ENCODE peak calls at places on chromosomes 1 and 21, in nine cellular contexts. One of them, this sample, is unnamed.

GRCh38 chr1:96075704-96076455 is 645.7 kb upstream of the PTBP2 start:
- DNase-seq in lung: no peak
- DNase-seq in aorta: no peak
- DNase-seq in AG04450: no peak
- DNase-seq in RWPE1: peak
- DNase-seq in cardiac muscle cell: no peak
- DNase-seq in Panc1: no peak
- DNase-seq in GM23338: no peak
- DNase-seq in H9: no peak
- DNase-seq in this sample: no peak

GRCh38 chr1:192979542-192979941 is 79.6 kb downstream of the UCHL5 start:
- DNase-seq in lung: no peak
- DNase-seq in aorta: no peak
- DNase-seq in AG04450: no peak
- DNase-seq in RWPE1: no peak
- DNase-seq in cardiac muscle cell: no peak
- DNase-seq in Panc1: no peak
- DNase-seq in GM23338: no peak
- DNase-seq in H9: no peak
- DNase-seq in this sample: no peak

GRCh38 chr21:31893841-31894240 is 21.0 kb downstream of the HUNK start:
- DNase-seq in lung: no peak
- DNase-seq in aorta: no peak
- DNase-seq in AG04450: no peak
- DNase-seq in RWPE1: no peak
- DNase-seq in cardiac muscle cell: no peak
- DNase-seq in Panc1: no peak
- DNase-seq in GM23338: no peak
- DNase-seq in H9: no peak
- DNase-seq in this sample: no peak

GRCh38 chr21:40053007-40053406 is 185.8 kb downstream of the PCP4 start:
- DNase-seq in lung: no peak
- DNase-seq in aorta: peak
- DNase-seq in AG04450: no peak
- DNase-seq in RWPE1: no peak
- DNase-seq in cardiac muscle cell: no peak
- DNase-seq in Panc1: no peak
- DNase-seq in GM23338: no peak
- DNase-seq in H9: no peak
- DNase-seq in this sample: peak

GRCh38 chr1:114333670-114334069 is 177.3 kb downstream of the TRIM33 start:
- DNase-seq in lung: no peak
- DNase-seq in aorta: no peak
- DNase-seq in AG04450: no peak
- DNase-seq in RWPE1: no peak
- DNase-seq in cardiac muscle cell: no peak
- DNase-seq in Panc1: no peak
- DNase-seq in GM23338: no peak
- DNase-seq in H9: no peak
- DNase-seq in this sample: no peak

GRCh38 chr1:235073331-235073967 is 55.2 kb downstream of the TOMM20 start:
- DNase-seq in lung: peak
- DNase-seq in aorta: peak
- DNase-seq in AG04450: no peak
- DNase-seq in RWPE1: no peak
- DNase-seq in cardiac muscle cell: no peak
- DNase-seq in Panc1: no peak
- DNase-seq in GM23338: no peak
- DNase-seq in H9: no peak
- DNase-seq in this sample: no peak

GRCh38 chr1:21707891-21708290 is 38.7 kb upstream of the RAP1GAP start:
- DNase-seq in lung: no peak
- DNase-seq in aorta: no peak
- DNase-seq in AG04450: no peak
- DNase-seq in RWPE1: no peak
- DNase-seq in cardiac muscle cell: no peak
- DNase-seq in Panc1: no peak
- DNase-seq in GM23338: no peak
- DNase-seq in H9: no peak
- DNase-seq in this sample: no peak

GRCh38 chr21:25639167-25639921 is at the start of gene JAM2:
- DNase-seq in lung: no peak
- DNase-seq in aorta: peak
- DNase-seq in AG04450: no peak
- DNase-seq in RWPE1: no peak
- DNase-seq in cardiac muscle cell: peak
- DNase-seq in Panc1: no peak
- DNase-seq in GM23338: peak
- DNase-seq in H9: peak
- DNase-seq in this sample: peak

GRCh38 chr1:208045410-208046252 is 134.7 kb upstream of the CD34 start:
- DNase-seq in lung: no peak
- DNase-seq in aorta: no peak
- DNase-seq in AG04450: no peak
- DNase-seq in RWPE1: no peak
- DNase-seq in cardiac muscle cell: no peak
- DNase-seq in Panc1: no peak
- DNase-seq in GM23338: peak
- DNase-seq in H9: no peak
- DNase-seq in this sample: no peak

GRCh38 chr21:41856572-41856971 is 22.6 kb downstream of the PRDM15 start:
- DNase-seq in lung: no peak
- DNase-seq in aorta: no peak
- DNase-seq in AG04450: no peak
- DNase-seq in RWPE1: no peak
- DNase-seq in cardiac muscle cell: no peak
- DNase-seq in Panc1: no peak
- DNase-seq in GM23338: no peak
- DNase-seq in H9: no peak
- DNase-seq in this sample: no peak

GRCh38 chr21:38311765-38312164 is 55.0 kb downstream of the KCNJ15 start:
- DNase-seq in lung: no peak
- DNase-seq in aorta: no peak
- DNase-seq in AG04450: no peak
- DNase-seq in RWPE1: no peak
- DNase-seq in cardiac muscle cell: no peak
- DNase-seq in Panc1: no peak
- DNase-seq in GM23338: no peak
- DNase-seq in H9: no peak
- DNase-seq in this sample: no peak

GRCh38 chr1:110310300-110310699 is 28.9 kb upstream of the RBM15 start:
- DNase-seq in lung: no peak
- DNase-seq in aorta: no peak
- DNase-seq in AG04450: no peak
- DNase-seq in RWPE1: no peak
- DNase-seq in cardiac muscle cell: no peak
- DNase-seq in Panc1: no peak
- DNase-seq in GM23338: no peak
- DNase-seq in H9: no peak
- DNase-seq in this sample: no peak

GRCh38 chr1:190001187-190001586 is 476.5 kb downstream of the BRINP3 start:
- DNase-seq in lung: no peak
- DNase-seq in aorta: no peak
- DNase-seq in AG04450: no peak
- DNase-seq in RWPE1: no peak
- DNase-seq in cardiac muscle cell: no peak
- DNase-seq in Panc1: no peak
- DNase-seq in GM23338: no peak
- DNase-seq in H9: no peak
- DNase-seq in this sample: no peak

GRCh38 chr1:88773540-88774150 is 89.6 kb downstream of the PKN2 start:
- DNase-seq in lung: no peak
- DNase-seq in aorta: no peak
- DNase-seq in AG04450: peak
- DNase-seq in RWPE1: peak
- DNase-seq in cardiac muscle cell: no peak
- DNase-seq in Panc1: peak
- DNase-seq in GM23338: peak
- DNase-seq in H9: no peak
- DNase-seq in this sample: no peak

GRCh38 chr1:187691439-187691838 is 862.7 kb downstream of the PLA2G4A start:
- DNase-seq in lung: no peak
- DNase-seq in aorta: no peak
- DNase-seq in AG04450: peak
- DNase-seq in RWPE1: peak
- DNase-seq in cardiac muscle cell: no peak
- DNase-seq in Panc1: peak
- DNase-seq in GM23338: no peak
- DNase-seq in H9: no peak
- DNase-seq in this sample: no peak

GRCh38 chr1:115324649-115325420 is 13.2 kb downstream of the NGF start:
- DNase-seq in lung: no peak
- DNase-seq in aorta: no peak
- DNase-seq in AG04450: no peak
- DNase-seq in RWPE1: no peak
- DNase-seq in cardiac muscle cell: no peak
- DNase-seq in Panc1: no peak
- DNase-seq in GM23338: no peak
- DNase-seq in H9: no peak
- DNase-seq in this sample: no peak

GRCh38 chr1:83769072-83769471 is 229.9 kb downstream of the TTLL7 start:
- DNase-seq in lung: no peak
- DNase-seq in aorta: no peak
- DNase-seq in AG04450: no peak
- DNase-seq in RWPE1: no peak
- DNase-seq in cardiac muscle cell: no peak
- DNase-seq in Panc1: no peak
- DNase-seq in GM23338: no peak
- DNase-seq in H9: no peak
- DNase-seq in this sample: no peak

GRCh38 chr1:85830837-85831236 is 122.6 kb upstream of the ZNHIT6 start:
- DNase-seq in lung: no peak
- DNase-seq in aorta: no peak
- DNase-seq in AG04450: peak
- DNase-seq in RWPE1: no peak
- DNase-seq in cardiac muscle cell: no peak
- DNase-seq in Panc1: no peak
- DNase-seq in GM23338: no peak
- DNase-seq in H9: no peak
- DNase-seq in this sample: no peak

GRCh38 chr1:9317072-9317471 is 24.4 kb downstream of the SPSB1 start:
- DNase-seq in lung: no peak
- DNase-seq in aorta: no peak
- DNase-seq in AG04450: no peak
- DNase-seq in RWPE1: no peak
- DNase-seq in cardiac muscle cell: no peak
- DNase-seq in Panc1: no peak
- DNase-seq in GM23338: no peak
- DNase-seq in H9: no peak
- DNase-seq in this sample: no peak
- H3K27ac ChIP-seq in lung: no peak
- H3K27ac ChIP-seq in aorta: no peak
- H3K27ac ChIP-seq in AG04450: peak
- H3K27ac ChIP-seq in RWPE1: peak
- H3K27ac ChIP-seq in cardiac muscle cell: no peak
- H3K27ac ChIP-seq in Panc1: peak
- H3K27ac ChIP-seq in GM23338: no peak
- H3K27ac ChIP-seq in H9: no peak
- H3K27ac ChIP-seq in this sample: peak

GRCh38 chr21:36385233-36385908 is at the start of gene CHAF1B:
- DNase-seq in lung: peak
- DNase-seq in aorta: peak
- DNase-seq in AG04450: peak
- DNase-seq in RWPE1: peak
- DNase-seq in cardiac muscle cell: peak
- DNase-seq in Panc1: peak
- DNase-seq in GM23338: peak
- DNase-seq in H9: peak
- DNase-seq in this sample: peak
- H3K27ac ChIP-seq in lung: no peak
- H3K27ac ChIP-seq in aorta: no peak
- H3K27ac ChIP-seq in AG04450: no peak
- H3K27ac ChIP-seq in RWPE1: peak
- H3K27ac ChIP-seq in cardiac muscle cell: no peak
- H3K27ac ChIP-seq in Panc1: peak
- H3K27ac ChIP-seq in GM23338: peak
- H3K27ac ChIP-seq in H9: no peak
- H3K27ac ChIP-seq in this sample: peak

DNA sequence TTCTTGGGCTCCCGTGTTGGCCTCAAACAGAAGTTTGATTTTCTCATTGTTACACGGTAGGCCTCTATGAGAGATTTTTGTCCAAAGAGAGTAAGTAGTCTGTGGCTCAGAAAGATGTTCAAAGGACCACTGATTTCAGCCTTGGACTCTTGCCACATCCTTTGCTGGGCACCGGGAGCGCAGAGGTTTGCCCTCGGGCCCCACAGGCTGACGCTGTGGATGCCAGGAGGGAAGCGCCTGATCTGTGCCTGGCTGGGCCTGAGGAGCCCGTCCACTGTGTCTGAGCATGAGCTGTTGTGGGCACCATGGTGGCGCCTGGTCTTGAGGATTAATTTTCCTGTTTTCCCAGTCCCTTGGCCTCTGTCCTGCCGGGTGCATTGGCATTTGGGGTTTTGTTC is 52.3 kb downstream of the PCNT start:
- DNase-seq in lung: no peak
- DNase-seq in aorta: no peak
- DNase-seq in AG04450: no peak
- DNase-seq in RWPE1: no peak
- DNase-seq in cardiac muscle cell: no peak
- DNase-seq in Panc1: no peak
- DNase-seq in GM23338: no peak
- DNase-seq in H9: no peak
- DNase-seq in this sample: no peak
- H3K27ac ChIP-seq in lung: no peak
- H3K27ac ChIP-seq in aorta: no peak
- H3K27ac ChIP-seq in AG04450: no peak
- H3K27ac ChIP-seq in RWPE1: peak
- H3K27ac ChIP-seq in cardiac muscle cell: no peak
- H3K27ac ChIP-seq in Panc1: no peak
- H3K27ac ChIP-seq in GM23338: no peak
- H3K27ac ChIP-seq in H9: no peak
- H3K27ac ChIP-seq in this sample: no peak

GRCh38 chr1:184541537-184542152 is 154.8 kb downstream of the C1orf21 start:
- DNase-seq in lung: no peak
- DNase-seq in aorta: no peak
- DNase-seq in AG04450: no peak
- DNase-seq in RWPE1: no peak
- DNase-seq in cardiac muscle cell: peak
- DNase-seq in Panc1: no peak
- DNase-seq in GM23338: no peak
- DNase-seq in H9: no peak
- DNase-seq in this sample: no peak

GRCh38 chr1:184545601-184546000 is 158.8 kb downstream of the C1orf21 start:
- DNase-seq in lung: no peak
- DNase-seq in aorta: no peak
- DNase-seq in AG04450: no peak
- DNase-seq in RWPE1: peak
- DNase-seq in cardiac muscle cell: no peak
- DNase-seq in Panc1: no peak
- DNase-seq in GM23338: no peak
- DNase-seq in H9: no peak
- DNase-seq in this sample: no peak

GRCh38 chr1:184539580-184539979 is 152.8 kb downstream of the C1orf21 start:
- DNase-seq in lung: no peak
- DNase-seq in aorta: no peak
- DNase-seq in AG04450: no peak
- DNase-seq in RWPE1: no peak
- DNase-seq in cardiac muscle cell: no peak
- DNase-seq in Panc1: no peak
- DNase-seq in GM23338: no peak
- DNase-seq in H9: no peak
- DNase-seq in this sample: no peak

GRCh38 chr1:184536246-184536985 is 149.6 kb downstream of the C1orf21 start:
- DNase-seq in lung: no peak
- DNase-seq in aorta: no peak
- DNase-seq in AG04450: no peak
- DNase-seq in RWPE1: no peak
- DNase-seq in cardiac muscle cell: no peak
- DNase-seq in Panc1: no peak
- DNase-seq in GM23338: no peak
- DNase-seq in H9: no peak
- DNase-seq in this sample: no peak

GRCh38 chr1:184542291-184542690 is 155.5 kb downstream of the C1orf21 start:
- DNase-seq in lung: no peak
- DNase-seq in aorta: no peak
- DNase-seq in AG04450: no peak
- DNase-seq in RWPE1: no peak
- DNase-seq in cardiac muscle cell: no peak
- DNase-seq in Panc1: no peak
- DNase-seq in GM23338: no peak
- DNase-seq in H9: no peak
- DNase-seq in this sample: no peak
- H3K27ac ChIP-seq in lung: no peak
- H3K27ac ChIP-seq in aorta: no peak
- H3K27ac ChIP-seq in AG04450: no peak
- H3K27ac ChIP-seq in RWPE1: no peak
- H3K27ac ChIP-seq in cardiac muscle cell: no peak
- H3K27ac ChIP-seq in Panc1: no peak
- H3K27ac ChIP-seq in GM23338: no peak
- H3K27ac ChIP-seq in H9: no peak
- H3K27ac ChIP-seq in this sample: no peak

This sample was measured in uterus.